ENCODE peak calls at places on chromosomes 3 and 15, in seven cellular contexts. C is CD8-positive, alpha-beta memory T cell; E is endodermal cell; A is aorta; G is SJSA1; I is esophagus squamous epithelium; O is fibroblast of lung. U is an unnamed sample.

GRCh38 chr15:84633311-84634227 is 20.5 kb downstream of the WDR73 start:
- DNase-seq in C (peak; percentile 44), E (peak; percentile 89), A (peak; percentile 90), G (peak; percentile 86), I (peak; percentile 23), O (peak; percentile 68), U (peak; percentile 70)

GRCh38 chr15:40906947-40907802 is 12.9 kb downstream of the VPS18 start:
- DNase-seq in C (peak; percentile 54), E (peak; percentile 61), A (no peak), G (no peak), I (no peak), O (no peak), U (peak; percentile 74)

GRCh38 chr15:29376580-29376979 is 107.0 kb upstream of the NSMCE3 start:
- DNase-seq in C (no peak), E (peak; percentile 71), A (no peak), G (no peak), I (no peak), O (no peak), U (no peak)

GRCh38 chr15:66287461-66288055 is 5.8 kb upstream of the DIS3L start:
- DNase-seq in C (no peak), E (no peak), A (no peak), G (peak; percentile 50), I (no peak), O (peak; percentile 50), U (no peak)

GRCh38 chr15:40096094-40096876 is 12.4 kb downstream of the BMF start:
- DNase-seq in C (no peak), E (no peak), A (no peak), G (no peak), I (no peak), O (no peak), U (no peak)

GRCh38 chr3:94064243-94064642 is 1.4 kb downstream of the NSUN3 start:
- DNase-seq in C (no peak), E (no peak), A (no peak), G (no peak), I (no peak), O (no peak), U (no peak)

GRCh38 chr15:45205192-45205591 is 17.4 kb upstream of the SHF start:
- DNase-seq in C (peak; percentile 15), E (peak; percentile 90), A (no peak), G (peak; percentile 26), I (no peak), O (peak; percentile 73), U (peak; percentile 55)

GRCh38 chr3:24367681-24368264 is 126.9 kb downstream of the THRB start:
- DNase-seq in C (no peak), E (no peak), A (no peak), G (peak; percentile 57), I (no peak), O (no peak), U (no peak)

GRCh38 chr3:99808163-99808794 is 9.4 kb upstream of the CMSS1 start:
- DNase-seq in C (peak; percentile 14), E (peak; percentile 86), A (no peak), G (peak; percentile 41), I (no peak), O (peak; percentile 85), U (peak; percentile 52)

GRCh38 chr3:183555541-183556081 is at the start of gene KLHL6:
- DNase-seq in C (peak; percentile 51), E (peak; percentile 55), A (no peak), G (no peak), I (no peak), O (no peak), U (no peak)

GRCh38 chr15:22961661-22962221 is 18.4 kb downstream of the CYFIP1 start:
- DNase-seq in C (no peak), E (no peak), A (peak; percentile 50), G (peak; percentile 22), I (no peak), O (peak; percentile 22), U (peak; percentile 31)

GRCh38 chr3:196377321-196377720 is 39.1 kb upstream of the TM4SF19 start:
- DNase-seq in C (no peak), E (no peak), A (no peak), G (no peak), I (no peak), O (no peak), U (no peak)

GRCh38 chr3:49162751-49163419 is 3.2 kb downstream of the CCDC71 start:
- DNase-seq in C (no peak), E (no peak), A (no peak), G (no peak), I (no peak), O (no peak), U (no peak)

GRCh38 chr3:197519801-197520211 is 36.0 kb downstream of the BDH1 start:
- DNase-seq in C (no peak), E (peak; percentile 75), A (peak; percentile 75), G (no peak), I (no peak), O (no peak), U (no peak)

GRCh38 chr3:37864904-37865303 is 3.2 kb downstream of the CTDSPL start:
- DNase-seq in C (no peak), E (no peak), A (no peak), G (no peak), I (no peak), O (no peak), U (no peak)

GRCh38 chr3:4981688-4982494 is 2.7 kb downstream of the BHLHE40 start:
- DNase-seq in C (no peak), E (no peak), A (no peak), G (peak; percentile 37), I (no peak), O (peak; percentile 76), U (peak; percentile 22)

GRCh38 chr15:69200773-69201745 is 40.6 kb downstream of the GLCE start:
- DNase-seq in C (no peak), E (no peak), A (no peak), G (no peak), I (no peak), O (no peak), U (no peak)

GRCh38 chr3:154552338-154552737 is 122.3 kb upstream of the GPR149 start:
- DNase-seq in C (no peak), E (no peak), A (no peak), G (no peak), I (no peak), O (no peak), U (no peak)

GRCh38 chr15:70535071-70535954 is 228.0 kb downstream of the UACA start:
- DNase-seq in C (peak; percentile 34), E (peak; percentile 46), A (no peak), G (no peak), I (no peak), O (no peak), U (no peak)

GRCh38 chr3:151579571-151580270 is 118.9 kb upstream of the IGSF10 start:
- DNase-seq in C (no peak), E (no peak), A (no peak), G (no peak), I (no peak), O (peak; percentile 44), U (no peak)

GRCh38 chr3:106765342-106765741 is 611.9 kb upstream of the CCDC54 start:
- DNase-seq in C (no peak), E (no peak), A (no peak), G (peak; percentile 77), I (no peak), O (peak; percentile 43), U (peak; percentile 67)

GRCh38 chr3:102741694-102742093 is 306.9 kb downstream of the ZPLD1 start:
- DNase-seq in C (no peak), E (no peak), A (no peak), G (no peak), I (no peak), O (no peak), U (no peak)

GRCh38 chr3:168241156-168241555 is 145.4 kb upstream of the GOLIM4 start:
- DNase-seq in C (no peak), E (no peak), A (no peak), G (no peak), I (no peak), O (no peak), U (no peak)

GRCh38 chr3:13278783-13279531 is 141.2 kb downstream of the NUP210 start:
- DNase-seq in C (no peak), E (no peak), A (peak; percentile 56), G (no peak), I (no peak), O (no peak), U (no peak)

GRCh38 chr15:43169888-43170287 is 15.3 kb upstream of the CCNDBP1 start:
- DNase-seq in C (no peak), E (no peak), A (no peak), G (no peak), I (no peak), O (no peak), U (no peak)
- H3K27me3 ChIP-seq in C (no peaks in the 10 kb centered on the region), E (no peaks in the 10 kb centered on the region), A (no peaks in the 10 kb centered on the region), G (no peaks in the 10 kb centered on the region), I (no peaks in the 10 kb centered on the region), O (no peaks in the 10 kb centered on the region), U (no peaks in the 10 kb centered on the region)

DNA sequence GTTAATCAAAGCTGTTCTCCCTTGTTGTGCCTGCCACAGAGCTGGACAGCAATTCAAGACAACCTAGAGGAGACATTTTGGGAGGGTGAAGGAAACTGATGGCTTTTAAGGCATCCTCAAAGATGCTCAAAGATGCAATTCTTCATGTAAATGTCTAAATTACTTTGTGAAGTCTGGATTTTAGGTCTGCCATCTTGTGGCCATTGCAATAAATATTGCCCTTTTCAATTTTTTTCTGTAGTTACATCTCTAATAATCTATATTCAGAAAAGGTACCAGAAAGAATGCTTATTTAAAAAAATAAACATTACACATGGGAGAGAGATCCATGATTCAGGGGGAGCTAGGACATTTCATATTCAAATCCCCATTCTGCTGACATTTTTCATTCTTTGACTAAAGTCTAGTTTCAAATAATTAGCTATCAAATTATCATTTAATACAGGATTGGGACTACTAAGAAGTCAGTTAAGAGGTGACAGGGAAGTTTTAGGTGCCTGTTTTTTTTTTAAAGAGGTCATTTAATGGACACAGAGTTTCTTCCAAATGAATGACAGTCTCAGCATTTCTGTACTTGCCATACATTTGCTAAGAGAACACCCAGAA is 259.8 kb upstream of the WNT5A start:
- DNase-seq in C (no peak), E (no peak), A (no peak), G (peak; percentile 16), I (no peak), O (peak; percentile 51), U (no peak)
- H3K4me3 ChIP-seq in C (no peak overlapping the region), E (no peak overlapping the region), A (no peak overlapping the region), G (no peak overlapping the region), I (no peak overlapping the region), O (no peak overlapping the region), U (no peak overlapping the region)

DNA sequence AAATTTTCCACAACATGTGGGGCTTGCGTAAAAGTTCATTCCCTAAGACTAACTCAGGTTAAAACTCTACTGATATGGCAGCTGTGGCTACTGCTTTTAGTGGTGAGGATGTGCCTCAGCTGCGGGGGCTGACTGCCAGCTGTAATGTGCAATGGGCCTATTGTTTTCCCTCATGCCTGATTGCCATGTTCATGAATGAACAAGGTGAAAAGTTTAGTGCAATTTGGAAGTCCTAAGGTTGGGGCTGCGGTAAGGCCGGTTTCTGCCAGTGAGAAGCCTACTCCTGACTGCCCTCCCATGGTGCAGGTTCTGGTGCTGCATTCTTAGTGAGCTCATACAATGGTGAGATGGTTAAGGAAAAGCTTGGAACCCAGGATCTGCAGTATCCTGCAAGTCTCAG is 10.9 kb upstream of the ALDH1L1 start:
- DNase-seq in C (no peak), E (no peak), A (no peak), G (no peak), I (no peak), O (no peak), U (no peak)
- H3K36me3 ChIP-seq in C (no peaks in the 10 kb centered on the region), E (no peaks in the 10 kb centered on the region), A (no peaks in the 10 kb centered on the region), G (no peaks in the 10 kb centered on the region), I (no peaks in the 10 kb centered on the region), O (no peaks in the 10 kb centered on the region), U (no peaks in the 10 kb centered on the region)

DNA sequence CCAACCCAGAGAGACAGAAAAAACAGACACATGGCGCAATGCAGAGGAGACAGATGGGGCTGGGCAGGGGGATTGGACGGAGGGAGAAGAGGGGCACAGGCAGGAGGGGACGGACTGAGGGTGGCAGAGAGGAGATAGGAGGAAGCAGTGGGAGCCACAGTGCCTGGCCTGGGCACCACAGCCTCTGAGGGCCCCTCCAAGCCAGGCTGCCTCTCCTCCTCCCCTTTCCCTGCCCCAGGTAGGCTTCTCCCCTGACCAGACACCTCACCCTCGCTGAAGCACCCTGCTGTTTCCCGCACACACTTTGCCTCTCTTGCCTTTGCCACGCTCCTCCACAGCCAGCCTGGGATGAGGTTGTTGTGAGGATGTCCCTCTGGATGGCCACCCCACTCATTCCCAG is 84.0 kb upstream of the PRR20G start:
- DNase-seq in C (no peak), E (no peak), A (no peak), G (no peak), I (no peak), O (no peak), U (no peak)
- H3K27me3 ChIP-seq in C (no peaks in the 10 kb centered on the region), E (peaks cover 12% of the 10 kb centered on the region), A (no peaks in the 10 kb centered on the region), G (no peaks in the 10 kb centered on the region), I (no peaks in the 10 kb centered on the region), O (no peaks in the 10 kb centered on the region), U (peaks cover 6% of the 10 kb centered on the region)

U was measured in MG63.